ENCODE peak calls at places on chromosomes 12 and 14, in seven cellular contexts. One of them, this sample, is unnamed.

GRCh38 chr14:43119672-43120071 is 1387.4 kb downstream of the FSCB start:
- DNase-seq in GM12878: no peak
- DNase-seq in endothelial cell of umbilical vein: no peak
- DNase-seq in HCT116: no peak
- DNase-seq in H1: no peak
- DNase-seq in A549: no peak
- DNase-seq in K562: no peak
- DNase-seq in this sample: no peak

GRCh38 chr12:4881665-4882064 is 28.0 kb upstream of the KCNA1 start:
- DNase-seq in GM12878: no peak
- DNase-seq in endothelial cell of umbilical vein: no peak
- DNase-seq in HCT116: no peak
- DNase-seq in H1: no peak
- DNase-seq in A549: no peak
- DNase-seq in K562: no peak
- DNase-seq in this sample: no peak

GRCh38 chr12:119204137-119204536 is 25.4 kb downstream of the HSPB8 start:
- DNase-seq in GM12878: no peak
- DNase-seq in endothelial cell of umbilical vein: no peak
- DNase-seq in HCT116: no peak
- DNase-seq in H1: no peak
- DNase-seq in A549: no peak
- DNase-seq in K562: no peak
- DNase-seq in this sample: no peak

GRCh38 chr14:54172114-54172513 is 215.5 kb upstream of the BMP4 start:
- DNase-seq in GM12878: no peak
- DNase-seq in endothelial cell of umbilical vein: no peak
- DNase-seq in HCT116: no peak
- DNase-seq in H1: no peak
- DNase-seq in A549: no peak
- DNase-seq in K562: no peak
- DNase-seq in this sample: no peak

GRCh38 chr12:19639781-19640180 is 200.5 kb downstream of the AEBP2 start:
- DNase-seq in GM12878: no peak
- DNase-seq in endothelial cell of umbilical vein: no peak
- DNase-seq in HCT116: no peak
- DNase-seq in H1: no peak
- DNase-seq in A549: no peak
- DNase-seq in K562: no peak
- DNase-seq in this sample: no peak

GRCh38 chr12:42234970-42235369 is 3.1 kb downstream of the YAF2 start:
- DNase-seq in GM12878: no peak
- DNase-seq in endothelial cell of umbilical vein: no peak
- DNase-seq in HCT116: no peak
- DNase-seq in H1: no peak
- DNase-seq in A549: no peak
- DNase-seq in K562: no peak
- DNase-seq in this sample: no peak

GRCh38 chr12:131832393-131833231 is 4.4 kb downstream of the MMP17 start:
- DNase-seq in GM12878: no peak
- DNase-seq in endothelial cell of umbilical vein: no peak
- DNase-seq in HCT116: no peak
- DNase-seq in H1: no peak
- DNase-seq in A549: peak; percentile 83
- DNase-seq in K562: no peak
- DNase-seq in this sample: no peak

GRCh38 chr12:57826400-57826799 is 7.9 kb upstream of the AVIL start:
- DNase-seq in GM12878: no peak
- DNase-seq in endothelial cell of umbilical vein: no peak
- DNase-seq in HCT116: no peak
- DNase-seq in H1: no peak
- DNase-seq in A549: no peak
- DNase-seq in K562: no peak
- DNase-seq in this sample: no peak

GRCh38 chr14:104280085-104280901 is 141.9 kb downstream of the KIF26A start:
- DNase-seq in GM12878: no peak
- DNase-seq in endothelial cell of umbilical vein: no peak
- DNase-seq in HCT116: no peak
- DNase-seq in H1: no peak
- DNase-seq in A549: no peak
- DNase-seq in K562: no peak
- DNase-seq in this sample: no peak

GRCh38 chr12:46950116-46950515 is 124.3 kb upstream of the SLC38A4 start:
- DNase-seq in GM12878: no peak
- DNase-seq in endothelial cell of umbilical vein: no peak
- DNase-seq in HCT116: no peak
- DNase-seq in H1: no peak
- DNase-seq in A549: no peak
- DNase-seq in K562: no peak
- DNase-seq in this sample: no peak

GRCh38 chr14:70888681-70889175 is 18.5 kb upstream of the PCNX1 start:
- DNase-seq in GM12878: no peak
- DNase-seq in endothelial cell of umbilical vein: no peak
- DNase-seq in HCT116: no peak
- DNase-seq in H1: no peak
- DNase-seq in A549: no peak
- DNase-seq in K562: no peak
- DNase-seq in this sample: peak; percentile 69

GRCh38 chr14:24329736-24330135 is 5.1 kb downstream of the ADCY4 start:
- DNase-seq in GM12878: no peak
- DNase-seq in endothelial cell of umbilical vein: no peak
- DNase-seq in HCT116: no peak
- DNase-seq in H1: no peak
- DNase-seq in A549: no peak
- DNase-seq in K562: no peak
- DNase-seq in this sample: peak; percentile 53

GRCh38 chr14:89486961-89487360 is 69.9 kb upstream of the FOXN3 start:
- DNase-seq in GM12878: no peak
- DNase-seq in endothelial cell of umbilical vein: no peak
- DNase-seq in HCT116: no peak
- DNase-seq in H1: no peak
- DNase-seq in A549: no peak
- DNase-seq in K562: no peak
- DNase-seq in this sample: peak; percentile 83

GRCh38 chr14:100159865-100160533 is 554 bp upstream of the DEGS2 start:
- DNase-seq in GM12878: no peak
- DNase-seq in endothelial cell of umbilical vein: no peak
- DNase-seq in HCT116: no peak
- DNase-seq in H1: no peak
- DNase-seq in A549: no peak
- DNase-seq in K562: no peak
- DNase-seq in this sample: no peak

GRCh38 chr12:28057856-28058615 is 85.5 kb upstream of the PTHLH start:
- DNase-seq in GM12878: peak; percentile 17
- DNase-seq in endothelial cell of umbilical vein: peak; percentile 7
- DNase-seq in HCT116: no peak
- DNase-seq in H1: no peak
- DNase-seq in A549: no peak
- DNase-seq in K562: no peak
- DNase-seq in this sample: no peak

GRCh38 chr14:54312166-54312801 is 84.5 kb upstream of the CDKN3 start:
- DNase-seq in GM12878: no peak
- DNase-seq in endothelial cell of umbilical vein: peak; percentile 81
- DNase-seq in HCT116: peak; percentile 62
- DNase-seq in H1: no peak
- DNase-seq in A549: peak; percentile 40
- DNase-seq in K562: no peak
- DNase-seq in this sample: peak; percentile 30

GRCh38 chr12:17588968-17589367 is 501.0 kb downstream of the RERGL start:
- DNase-seq in GM12878: no peak
- DNase-seq in endothelial cell of umbilical vein: no peak
- DNase-seq in HCT116: peak; percentile 4
- DNase-seq in H1: peak; percentile 2
- DNase-seq in A549: peak; percentile 80
- DNase-seq in K562: no peak
- DNase-seq in this sample: peak; percentile 36

GRCh38 chr12:65100140-65100539 is 21.0 kb downstream of the WIF1 start:
- DNase-seq in GM12878: no peak
- DNase-seq in endothelial cell of umbilical vein: no peak
- DNase-seq in HCT116: no peak
- DNase-seq in H1: no peak
- DNase-seq in A549: no peak
- DNase-seq in K562: no peak
- DNase-seq in this sample: peak; percentile 14

GRCh38 chr12:132071001-132071810 is 72.9 kb downstream of the DDX51 start:
- DNase-seq in GM12878: peak; percentile 75
- DNase-seq in endothelial cell of umbilical vein: no peak
- DNase-seq in HCT116: no peak
- DNase-seq in H1: no peak
- DNase-seq in A549: no peak
- DNase-seq in K562: no peak
- DNase-seq in this sample: peak; percentile 66

GRCh38 chr12:69583203-69583602 is 2.1 kb upstream of the CCT2 start:
- DNase-seq in GM12878: no peak
- DNase-seq in endothelial cell of umbilical vein: no peak
- DNase-seq in HCT116: no peak
- DNase-seq in H1: peak; percentile 10
- DNase-seq in A549: no peak
- DNase-seq in K562: peak; percentile 45
- DNase-seq in this sample: peak; percentile 60

GRCh38 chr14:20436363-20436755 is 393 bp upstream of the KLHL33 start:
- DNase-seq in GM12878: no peak
- DNase-seq in endothelial cell of umbilical vein: no peak
- DNase-seq in HCT116: no peak
- DNase-seq in H1: no peak
- DNase-seq in A549: no peak
- DNase-seq in K562: no peak
- DNase-seq in this sample: no peak

GRCh38 chr14:65351493-65352224 is 60.9 kb upstream of the FUT8 start:
- DNase-seq in GM12878: no peak
- DNase-seq in endothelial cell of umbilical vein: no peak
- DNase-seq in HCT116: no peak
- DNase-seq in H1: no peak
- DNase-seq in A549: no peak
- DNase-seq in K562: no peak
- DNase-seq in this sample: no peak

GRCh38 chr14:34649344-34649743 is 19.4 kb upstream of the SNX6 start:
- DNase-seq in GM12878: no peak
- DNase-seq in endothelial cell of umbilical vein: peak; percentile 63
- DNase-seq in HCT116: no peak
- DNase-seq in H1: no peak
- DNase-seq in A549: peak; percentile 25
- DNase-seq in K562: no peak
- DNase-seq in this sample: no peak

GRCh38 chr14:99654235-99655000 is 9.5 kb downstream of the HHIPL1 start:
- DNase-seq in GM12878: no peak
- DNase-seq in endothelial cell of umbilical vein: no peak
- DNase-seq in HCT116: no peak
- DNase-seq in H1: no peak
- DNase-seq in A549: peak; percentile 55
- DNase-seq in K562: no peak
- DNase-seq in this sample: no peak

GRCh38 chr12:99911076-99911475 is 73.7 kb downstream of the ANKS1B start:
- DNase-seq in GM12878: no peak
- DNase-seq in endothelial cell of umbilical vein: no peak
- DNase-seq in HCT116: no peak
- DNase-seq in H1: no peak
- DNase-seq in A549: peak; percentile 78
- DNase-seq in K562: no peak
- DNase-seq in this sample: no peak

GRCh38 chr12:27779416-27779815 is 617 bp upstream of the KLHL42 start:
- DNase-seq in GM12878: no peak
- DNase-seq in endothelial cell of umbilical vein: peak; percentile 25
- DNase-seq in HCT116: no peak
- DNase-seq in H1: no peak
- DNase-seq in A549: peak; percentile 65
- DNase-seq in K562: no peak
- DNase-seq in this sample: peak; percentile 60

GRCh38 chr12:88401153-88401552 is 179.1 kb downstream of the KITLG start:
- DNase-seq in GM12878: no peak
- DNase-seq in endothelial cell of umbilical vein: peak; percentile 74
- DNase-seq in HCT116: no peak
- DNase-seq in H1: no peak
- DNase-seq in A549: no peak
- DNase-seq in K562: no peak
- DNase-seq in this sample: no peak

GRCh38 chr12:55060470-55060869 is 40.7 kb downstream of the NEUROD4 start:
- DNase-seq in GM12878: peak; percentile 61
- DNase-seq in endothelial cell of umbilical vein: no peak
- DNase-seq in HCT116: no peak
- DNase-seq in H1: no peak
- DNase-seq in A549: no peak
- DNase-seq in K562: peak; percentile 20
- DNase-seq in this sample: peak; percentile 92

GRCh38 chr12:122740351-122740750 is 9.7 kb upstream of the HCAR1 start:
- DNase-seq in GM12878: no peak
- DNase-seq in endothelial cell of umbilical vein: no peak
- DNase-seq in HCT116: no peak
- DNase-seq in H1: no peak
- DNase-seq in A549: peak; percentile 45
- DNase-seq in K562: peak; percentile 69
- DNase-seq in this sample: peak; percentile 47

GRCh38 chr14:37622231-37622923 is 26.9 kb downstream of the TTC6 start:
- DNase-seq in GM12878: no peak
- DNase-seq in endothelial cell of umbilical vein: peak; percentile 47
- DNase-seq in HCT116: no peak
- DNase-seq in H1: no peak
- DNase-seq in A549: no peak
- DNase-seq in K562: no peak
- DNase-seq in this sample: no peak
- H3K4me3 ChIP-seq in GM12878: no peak overlapping the region
- H3K4me3 ChIP-seq in endothelial cell of umbilical vein: peak overlapping the region; percentile 10
- H3K4me3 ChIP-seq in HCT116: no peak overlapping the region
- H3K4me3 ChIP-seq in H1: peak overlapping the region; percentile 32
- H3K4me3 ChIP-seq in A549: no peak overlapping the region
- H3K4me3 ChIP-seq in K562: no peak overlapping the region
- H3K4me3 ChIP-seq in this sample: no peak overlapping the region

GRCh38 chr12:6961695-6962284 is 8.7 kb downstream of the PHB2 start:
- DNase-seq in GM12878: no peak
- DNase-seq in endothelial cell of umbilical vein: peak; percentile 61
- DNase-seq in HCT116: peak; percentile 73
- DNase-seq in H1: no peak
- DNase-seq in A549: peak; percentile 89
- DNase-seq in K562: peak; percentile 78
- DNase-seq in this sample: peak; percentile 89
- TF ChIP-seq POLR2A in GM12878: no peak
- TF ChIP-seq POLR2A in endothelial cell of umbilical vein: no peak
- TF ChIP-seq POLR2A in HCT116: no peak
- TF ChIP-seq POLR2A in H1: peak; percentile 23
- TF ChIP-seq POLR2A in A549: peak; percentile 28
- TF ChIP-seq POLR2A in K562: peak; percentile 83
- TF ChIP-seq POLR2A in this sample: peak; percentile 18

DNA sequence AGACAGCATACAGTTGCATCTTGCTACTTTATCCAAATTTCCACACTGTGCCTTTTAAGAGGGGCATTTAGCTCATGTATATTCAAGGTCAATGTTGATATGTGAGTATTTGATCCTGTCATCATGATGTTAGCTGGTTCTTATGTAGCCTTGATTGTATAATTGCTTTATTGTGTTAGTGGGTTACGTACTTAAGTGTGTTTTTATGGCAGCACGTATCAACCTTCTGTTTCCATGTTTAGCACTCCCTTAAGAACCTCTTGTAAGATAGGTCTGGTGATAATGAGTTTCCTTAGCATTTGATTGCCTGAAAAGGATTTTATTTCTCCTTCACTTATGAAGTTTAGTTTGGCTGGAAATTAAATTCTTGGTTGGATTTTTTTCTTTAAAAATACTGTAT is 445.2 kb downstream of the NAV3 start:
- DNase-seq in GM12878: no peak
- DNase-seq in endothelial cell of umbilical vein: no peak
- DNase-seq in HCT116: no peak
- DNase-seq in H1: no peak
- DNase-seq in A549: no peak
- DNase-seq in K562: no peak
- DNase-seq in this sample: no peak
- TF ChIP-seq MAX in GM12878: no peak
- TF ChIP-seq MAX in endothelial cell of umbilical vein: no peak
- TF ChIP-seq MAX in HCT116: no peak
- TF ChIP-seq MAX in H1: no peak
- TF ChIP-seq MAX in A549: no peak
- TF ChIP-seq MAX in K562: no peak
- TF ChIP-seq MAX in this sample: no peak

GRCh38 chr14:31204593-31205534 is 2.7 kb downstream of the HECTD1 start:
- DNase-seq in GM12878: no peak
- DNase-seq in endothelial cell of umbilical vein: no peak
- DNase-seq in HCT116: no peak
- DNase-seq in H1: no peak
- DNase-seq in A549: no peak
- DNase-seq in K562: no peak
- DNase-seq in this sample: no peak
- H3K4me3 ChIP-seq in GM12878: peak overlapping the region; percentile 90
- H3K4me3 ChIP-seq in endothelial cell of umbilical vein: peak overlapping the region; percentile 96
- H3K4me3 ChIP-seq in HCT116: no peak overlapping the region
- H3K4me3 ChIP-seq in H1: no peak overlapping the region
- H3K4me3 ChIP-seq in A549: peak overlapping the region; percentile 92
- H3K4me3 ChIP-seq in K562: peak overlapping the region; percentile 63
- H3K4me3 ChIP-seq in this sample: peak overlapping the region; percentile 96